ENCODE peak calls at places on chromosomes 7 and 10, in four cellular contexts. One of them, this sample, is unnamed.
A peak's percentile ranks its signal among the peaks of the same experiment; 100 is the strongest.

GRCh38 chr10:99775850-99776249 is 6.6 kb upstream of the ABCC2 start:
- DNase-seq in EH: peak; percentile 92
- DNase-seq in upper lobe of right lung: no peak
- DNase-seq in stimulated activated CD8-positive, alpha-beta memory T cell treated with anti-CD3 and anti-CD28 coated beads, Interleukin-7, amount 100 ng/mL, for 4 hours: no peak
- DNase-seq in this sample: no peak

GRCh38 chr10:129971381-129972144 is 7.5 kb upstream of the EBF3 start:
- DNase-seq in EH: peak; percentile 52
- DNase-seq in upper lobe of right lung: peak; percentile 83
- DNase-seq in stimulated activated CD8-positive, alpha-beta memory T cell treated with anti-CD3 and anti-CD28 coated beads, Interleukin-7, amount 100 ng/mL, for 4 hours: no peak
- DNase-seq in this sample: peak; percentile 89

GRCh38 chr7:82443801-82444219 is 233 bp upstream of the CACNA2D1 start:
- DNase-seq in EH: peak; percentile 93
- DNase-seq in upper lobe of right lung: peak; percentile 83
- DNase-seq in stimulated activated CD8-positive, alpha-beta memory T cell treated with anti-CD3 and anti-CD28 coated beads, Interleukin-7, amount 100 ng/mL, for 4 hours: no peak
- DNase-seq in this sample: peak; percentile 15

GRCh38 chr10:15797346-15797745 is 63.0 kb downstream of the MINDY3 start:
- DNase-seq in EH: no peak
- DNase-seq in upper lobe of right lung: no peak
- DNase-seq in stimulated activated CD8-positive, alpha-beta memory T cell treated with anti-CD3 and anti-CD28 coated beads, Interleukin-7, amount 100 ng/mL, for 4 hours: no peak
- DNase-seq in this sample: no peak

GRCh38 chr7:3805151-3805550 is 504.1 kb downstream of the SDK1 start:
- DNase-seq in EH: no peak
- DNase-seq in upper lobe of right lung: no peak
- DNase-seq in stimulated activated CD8-positive, alpha-beta memory T cell treated with anti-CD3 and anti-CD28 coated beads, Interleukin-7, amount 100 ng/mL, for 4 hours: no peak
- DNase-seq in this sample: no peak

GRCh38 chr10:73800560-73801252 is 10.7 kb downstream of the NDST2 start:
- DNase-seq in EH: no peak
- DNase-seq in upper lobe of right lung: peak; percentile 45
- DNase-seq in stimulated activated CD8-positive, alpha-beta memory T cell treated with anti-CD3 and anti-CD28 coated beads, Interleukin-7, amount 100 ng/mL, for 4 hours: no peak
- DNase-seq in this sample: no peak

GRCh38 chr7:51428226-51428887 is 111.7 kb upstream of the COBL start:
- DNase-seq in EH: no peak
- DNase-seq in upper lobe of right lung: no peak
- DNase-seq in stimulated activated CD8-positive, alpha-beta memory T cell treated with anti-CD3 and anti-CD28 coated beads, Interleukin-7, amount 100 ng/mL, for 4 hours: no peak
- DNase-seq in this sample: no peak

GRCh38 chr10:97683556-97684357 is 3.3 kb downstream of the AVPI1 start:
- DNase-seq in EH: peak; percentile 67
- DNase-seq in upper lobe of right lung: no peak
- DNase-seq in stimulated activated CD8-positive, alpha-beta memory T cell treated with anti-CD3 and anti-CD28 coated beads, Interleukin-7, amount 100 ng/mL, for 4 hours: no peak
- DNase-seq in this sample: no peak

GRCh38 chr7:75756340-75757297 is 15.4 kb downstream of the CCL26 start:
- DNase-seq in EH: peak; percentile 64
- DNase-seq in upper lobe of right lung: no peak
- DNase-seq in stimulated activated CD8-positive, alpha-beta memory T cell treated with anti-CD3 and anti-CD28 coated beads, Interleukin-7, amount 100 ng/mL, for 4 hours: no peak
- DNase-seq in this sample: no peak

GRCh38 chr7:109062798-109063197 is 493.1 kb downstream of the DNAJB9 start:
- DNase-seq in EH: no peak
- DNase-seq in upper lobe of right lung: no peak
- DNase-seq in stimulated activated CD8-positive, alpha-beta memory T cell treated with anti-CD3 and anti-CD28 coated beads, Interleukin-7, amount 100 ng/mL, for 4 hours: no peak
- DNase-seq in this sample: no peak

GRCh38 chr10:60171436-60172013 is 218.2 kb downstream of the ANK3 start:
- DNase-seq in EH: no peak
- DNase-seq in upper lobe of right lung: no peak
- DNase-seq in stimulated activated CD8-positive, alpha-beta memory T cell treated with anti-CD3 and anti-CD28 coated beads, Interleukin-7, amount 100 ng/mL, for 4 hours: no peak
- DNase-seq in this sample: no peak

GRCh38 chr10:33224251-33224965 is 110.1 kb downstream of the NRP1 start:
- DNase-seq in EH: no peak
- DNase-seq in upper lobe of right lung: no peak
- DNase-seq in stimulated activated CD8-positive, alpha-beta memory T cell treated with anti-CD3 and anti-CD28 coated beads, Interleukin-7, amount 100 ng/mL, for 4 hours: no peak
- DNase-seq in this sample: no peak

GRCh38 chr7:55366461-55367138 is 1.5 kb downstream of the LANCL2 start:
- DNase-seq in EH: peak; percentile 14
- DNase-seq in upper lobe of right lung: no peak
- DNase-seq in stimulated activated CD8-positive, alpha-beta memory T cell treated with anti-CD3 and anti-CD28 coated beads, Interleukin-7, amount 100 ng/mL, for 4 hours: no peak
- DNase-seq in this sample: no peak

GRCh38 chr7:132066776-132067175 is 509.5 kb downstream of the PLXNA4 start:
- DNase-seq in EH: peak; percentile 64
- DNase-seq in upper lobe of right lung: no peak
- DNase-seq in stimulated activated CD8-positive, alpha-beta memory T cell treated with anti-CD3 and anti-CD28 coated beads, Interleukin-7, amount 100 ng/mL, for 4 hours: no peak
- DNase-seq in this sample: no peak

GRCh38 chr7:24685706-24686105 is 71.6 kb downstream of the GSDME start:
- DNase-seq in EH: no peak
- DNase-seq in upper lobe of right lung: no peak
- DNase-seq in stimulated activated CD8-positive, alpha-beta memory T cell treated with anti-CD3 and anti-CD28 coated beads, Interleukin-7, amount 100 ng/mL, for 4 hours: no peak
- DNase-seq in this sample: no peak

GRCh38 chr7:24708244-24708643 is 49.0 kb downstream of the GSDME start:
- DNase-seq in EH: no peak
- DNase-seq in upper lobe of right lung: no peak
- DNase-seq in stimulated activated CD8-positive, alpha-beta memory T cell treated with anti-CD3 and anti-CD28 coated beads, Interleukin-7, amount 100 ng/mL, for 4 hours: no peak
- DNase-seq in this sample: no peak